ENCODE peak calls at places on chromosomes 3 and 15, in six cellular contexts. Y is AG04450, A is IMR-90, D is tibial artery, X is heart right ventricle, G is upper lobe of right lung. H is an unnamed sample.

GRCh38 chr15:101615986-101616848 is 36.0 kb downstream of the TM2D3 start:
- DNase-seq in Y (no peak), A (peak), D (no peak), X (peak), G (no peak), H (peak)

GRCh38 chr3:185362850-185363661 is at the start of gene MAP3K13:
- DNase-seq in Y (peak), A (peak), D (peak), X (peak), G (peak), H (peak)

GRCh38 chr15:71080705-71081104 is 34.6 kb upstream of the THSD4 start:
- DNase-seq in Y (peak), A (peak), D (no peak), X (no peak), G (no peak), H (peak)

GRCh38 chr3:168165390-168166269 is 69.9 kb upstream of the GOLIM4 start:
- DNase-seq in Y (peak), A (peak), D (no peak), X (peak), G (no peak), H (peak)

GRCh38 chr15:52733696-52734255 is 54.6 kb upstream of the ATOSA start:
- DNase-seq in Y (no peak), A (no peak), D (no peak), X (no peak), G (no peak), H (no peak)

GRCh38 chr3:25557641-25558040 is 107.1 kb downstream of the TOP2B start:
- DNase-seq in Y (no peak), A (no peak), D (no peak), X (no peak), G (no peak), H (no peak)

GRCh38 chr15:44295909-44296420 is 7.4 kb downstream of the GOLM2 start:
- DNase-seq in Y (no peak), A (peak), D (no peak), X (no peak), G (no peak), H (no peak)

GRCh38 chr3:196414469-196414868 is 17.8 kb downstream of the UBXN7 start:
- DNase-seq in Y (no peak), A (peak), D (no peak), X (no peak), G (no peak), H (no peak)

GRCh38 chr3:141115752-141116541 is 64.8 kb downstream of the SPSB4 start:
- DNase-seq in Y (no peak), A (no peak), D (no peak), X (peak), G (no peak), H (peak)

GRCh38 chr3:78912687-78913086 is 855.1 kb downstream of the ROBO1 start:
- DNase-seq in Y (no peak), A (peak), D (no peak), X (no peak), G (no peak), H (no peak)

GRCh38 chr15:90885432-90886290 is 1.4 kb downstream of the FES start:
- DNase-seq in Y (peak), A (peak), D (peak), X (peak), G (peak), H (peak)

GRCh38 chr15:85615930-85616329 is 178.8 kb downstream of the KLHL25 start:
- DNase-seq in Y (no peak), A (peak), D (no peak), X (peak), G (no peak), H (peak)

GRCh38 chr3:172040976-172041963 is 1.9 kb downstream of the FNDC3B start:
- DNase-seq in Y (no peak), A (peak), D (peak), X (no peak), G (peak), H (peak)

GRCh38 chr3:172040078-172040975 is 949 bp downstream of the FNDC3B start:
- DNase-seq in Y (peak), A (peak), D (peak), X (peak), G (peak), H (peak)

GRCh38 chr3:172039352-172040077 is at the start of gene FNDC3B:
- DNase-seq in Y (peak), A (peak), D (peak), X (peak), G (peak), H (peak)

GRCh38 chr3:172036541-172037215 is 2.7 kb upstream of the FNDC3B start:
- DNase-seq in Y (no peak), A (no peak), D (no peak), X (no peak), G (no peak), H (no peak)

GRCh38 chr3:172038823-172039222 is 555 bp upstream of the FNDC3B start:
- DNase-seq in Y (no peak), A (peak), D (no peak), X (no peak), G (no peak), H (peak)
- H3K4me3 ChIP-seq in Y (peak), A (peak), D (peak), X (peak), G (peak), H (peak)

GRCh38 chr15:74889882-74890768 is at the start of gene MPI:
- DNase-seq in Y (peak), A (peak), D (peak), X (peak), G (peak), H (peak)

GRCh38 chr15:74888716-74889115 is 1.1 kb upstream of the MPI start:
- DNase-seq in Y (no peak), A (no peak), D (no peak), X (no peak), G (no peak), H (no peak)

GRCh38 chr15:74892313-74892712 is 2.5 kb downstream of the MPI start:
- DNase-seq in Y (no peak), A (no peak), D (no peak), X (no peak), G (no peak), H (no peak)

GRCh38 chr15:74891469-74891868 is 1.6 kb downstream of the MPI start:
- DNase-seq in Y (no peak), A (no peak), D (no peak), X (no peak), G (no peak), H (no peak)

DNA sequence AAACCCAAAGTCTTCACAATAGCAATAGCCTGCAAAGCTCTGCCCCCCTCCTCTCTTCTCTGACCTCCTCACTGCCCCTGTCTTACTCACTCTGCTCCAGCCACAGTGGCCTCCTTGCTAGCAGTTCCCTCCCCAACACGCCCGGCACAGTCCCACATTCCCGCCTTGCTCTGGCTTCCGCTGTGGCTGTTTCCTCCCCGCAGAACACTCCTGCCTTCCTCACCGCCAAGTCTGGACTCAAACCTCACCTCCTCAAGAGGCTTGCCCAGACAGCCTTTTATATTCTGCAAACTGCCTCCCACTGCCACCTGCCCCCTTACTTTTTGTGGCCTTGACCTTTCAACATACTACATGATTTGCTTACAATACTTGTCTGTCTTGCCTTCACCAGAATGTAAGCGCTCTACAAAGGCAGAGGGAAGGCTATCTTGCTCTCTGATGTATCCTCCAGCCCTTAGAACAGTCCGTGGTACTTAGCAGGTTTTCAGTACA is 406 bp upstream of the MPI start:
- DNase-seq in Y (no peak), A (peak), D (no peak), X (peak), G (peak), H (peak)
- H3K4me3 ChIP-seq in Y (peak), A (peak), D (peak), X (peak), G (peak), H (peak)

GRCh38 chr15:68365770-68366169 is 66.2 kb downstream of the ITGA11 start:
- DNase-seq in Y (no peak), A (no peak), D (no peak), X (no peak), G (no peak), H (no peak)
- H3K4me3 ChIP-seq in Y (no peak), A (no peak), D (no peak), X (no peak), G (no peak), H (no peak)

GRCh38 chr3:72440491-72440890 is 407.8 kb downstream of the SHQ1 start:
- DNase-seq in Y (no peak), A (no peak), D (no peak), X (no peak), G (no peak), H (no peak)
- H3K4me3 ChIP-seq in Y (no peak), A (no peak), D (no peak), X (no peak), G (no peak), H (no peak)

GRCh38 chr3:12869025-12869695 is 27.8 kb upstream of the RPL32 start:
- DNase-seq in Y (no peak), A (no peak), D (no peak), X (peak), G (peak), H (no peak)
- H3K4me3 ChIP-seq in Y (peak), A (no peak), D (peak), X (peak), G (peak), H (peak)

GRCh38 chr15:33309602-33310276 is 1.0 kb upstream of the RYR3 start:
- DNase-seq in Y (no peak), A (no peak), D (peak), X (peak), G (no peak), H (peak)

GRCh38 chr15:33313491-33313890 is 2.7 kb downstream of the RYR3 start:
- DNase-seq in Y (no peak), A (no peak), D (no peak), X (no peak), G (no peak), H (no peak)

GRCh38 chr15:33311312-33311971 is 675 bp downstream of the RYR3 start:
- DNase-seq in Y (no peak), A (no peak), D (no peak), X (peak), G (no peak), H (no peak)

GRCh38 chr15:33314115-33314514 is 3.3 kb downstream of the RYR3 start:
- DNase-seq in Y (no peak), A (no peak), D (no peak), X (no peak), G (no peak), H (no peak)

GRCh38 chr15:33310481-33311311 is at the start of gene RYR3:
- DNase-seq in Y (no peak), A (no peak), D (peak), X (peak), G (no peak), H (peak)
- H3K4me3 ChIP-seq in Y (no peak), A (no peak), D (peak), X (peak), G (peak), H (no peak)

GRCh38 chr3:49277357-49277723 is 308 bp upstream of the C3orf62 start:
- DNase-seq in Y (no peak), A (no peak), D (no peak), X (no peak), G (no peak), H (peak)
- H3K4me3 ChIP-seq in Y (peak), A (peak), D (peak), X (peak), G (peak), H (peak)

GRCh38 chr15:69433831-69434230 is 18.8 kb upstream of the RPLP1 start:
- DNase-seq in Y (no peak), A (no peak), D (no peak), X (no peak), G (no peak), H (no peak)

GRCh38 chr15:69434236-69434635 is 18.4 kb upstream of the RPLP1 start:
- DNase-seq in Y (no peak), A (no peak), D (no peak), X (no peak), G (no peak), H (peak)

GRCh38 chr15:69439623-69440022 is 13.0 kb upstream of the RPLP1 start:
- DNase-seq in Y (no peak), A (no peak), D (no peak), X (no peak), G (no peak), H (no peak)

GRCh38 chr15:69435980-69436379 is 16.6 kb upstream of the RPLP1 start:
- DNase-seq in Y (no peak), A (no peak), D (no peak), X (no peak), G (no peak), H (no peak)

GRCh38 chr15:69434679-69435078 is 17.9 kb upstream of the RPLP1 start:
- DNase-seq in Y (no peak), A (no peak), D (no peak), X (no peak), G (no peak), H (no peak)
- H3K4me3 ChIP-seq in Y (no peak), A (no peak), D (no peak), X (no peak), G (no peak), H (no peak)

GRCh38 chr3:158111861-158112260 is 2.0 kb downstream of the RSRC1 start:
- DNase-seq in Y (no peak), A (no peak), D (no peak), X (no peak), G (no peak), H (no peak)
- H3K4me3 ChIP-seq in Y (no peak), A (no peak), D (no peak), X (no peak), G (no peak), H (no peak)

H was measured in fibroblast of mammary gland.